ENCODE peak calls at places on chromosomes 4 and X, in nine cellular contexts. C is endodermal cell, I is upper lobe of right lung, Z is HFF-Myc, D is foreskin fibroblast, L is breast epithelium, B is nephron progenitor cell, R is heart left ventricle, H is MCF 10A. E is an unnamed sample.

GRCh38 chr4:113481820-113482219 is 279.7 kb downstream of the CAMK2D start:
- DNase-seq in I (no peak), D (no peak), Z (no peak), L (no peak), H (no peak), B (no peak), R (peak), C (no peak), E (no peak)

GRCh38 chr4:36000941-36001557 is 243.3 kb downstream of the ARAP2 start:
- DNase-seq in R (no peak), I (no peak), D (no peak), Z (no peak), H (peak), L (no peak), B (no peak), C (no peak), E (no peak)

GRCh38 chrX:134287356-134287755 is 50.4 kb downstream of the CCDC160 start:
- DNase-seq in Z (no peak), H (no peak), R (no peak), B (no peak), L (no peak), I (no peak), C (no peak), D (no peak), E (no peak)

GRCh38 chr4:180695851-180696250 is 1547.4 kb upstream of the TENM3 start:
- DNase-seq in B (no peak), R (no peak), I (no peak), D (no peak), L (no peak), C (no peak), Z (no peak), H (peak), E (no peak)

GRCh38 chr4:24164054-24164453 is 274.2 kb upstream of the PPARGC1A start:
- DNase-seq in H (no peak), R (no peak), D (peak), C (no peak), L (no peak), Z (no peak), I (no peak), B (no peak), E (no peak)

GRCh38 chr4:109846395-109847098 is 1.4 kb upstream of the LRIT3 start:
- DNase-seq in L (no peak), Z (no peak), C (peak), I (no peak), D (no peak), H (no peak), R (no peak), B (no peak), E (no peak)

GRCh38 chr4:93327346-93327745 is 501.2 kb upstream of the ATOH1 start:
- DNase-seq in B (no peak), D (no peak), I (no peak), C (no peak), Z (no peak), R (no peak), H (no peak), L (no peak), E (no peak)

GRCh38 chr4:16034010-16034829 is 49.6 kb downstream of the PROM1 start:
- DNase-seq in I (no peak), Z (no peak), C (no peak), H (peak), L (no peak), B (no peak), R (no peak), D (no peak), E (no peak)

GRCh38 chr4:160724063-160724462 is 1439.7 kb downstream of the FSTL5 start:
- DNase-seq in C (no peak), L (no peak), D (no peak), H (no peak), R (no peak), I (no peak), Z (no peak), B (no peak), E (no peak)

GRCh38 chrX:81377329-81377728 is 175.4 kb downstream of the SH3BGRL start:
- DNase-seq in B (no peak), Z (peak), H (peak), D (peak), L (no peak), I (no peak), C (no peak), R (no peak), E (no peak)

GRCh38 chrX:70043685-70044084 is 6.1 kb downstream of the AWAT2 start:
- DNase-seq in H (no peak), R (no peak), C (no peak), I (no peak), L (no peak), B (no peak), Z (no peak), D (no peak), E (no peak)

GRCh38 chrX:2547746-2548145 is 47.0 kb upstream of the DHRSX start:
- DNase-seq in R (no peak), B (no peak), H (no peak), L (no peak), C (no peak), Z (no peak), D (no peak), I (no peak), E (no peak)

GRCh38 chrX:114017086-114017485 is 566.8 kb upstream of the HTR2C start:
- DNase-seq in L (no peak), D (no peak), H (no peak), I (no peak), C (no peak), B (no peak), Z (no peak), R (no peak), E (no peak)

GRCh38 chrX:11899091-11899490 is 141.1 kb downstream of the MSL3 start:
- DNase-seq in R (no peak), C (no peak), D (peak), I (no peak), B (no peak), L (no peak), Z (no peak), H (peak), E (no peak)

GRCh38 chrX:142156567-142156966 is 48.5 kb downstream of the MAGEC2 start:
- DNase-seq in D (no peak), H (no peak), R (no peak), L (no peak), C (peak), I (no peak), B (peak), Z (no peak), E (no peak)

GRCh38 chrX:150203249-150203647 is 159.9 kb upstream of the MAMLD1 start:
- DNase-seq in H (no peak), R (no peak), Z (no peak), I (no peak), B (no peak), C (no peak), L (no peak), D (no peak), E (no peak)

GRCh38 chrX:68365356-68365755 is 67.9 kb downstream of the OPHN1 start:
- DNase-seq in L (no peak), C (no peak), H (no peak), B (no peak), I (no peak), R (no peak), Z (no peak), D (no peak), E (no peak)

GRCh38 chrX:2284601-2285000 is 216.2 kb downstream of the DHRSX start:
- DNase-seq in D (peak), Z (no peak), R (no peak), I (no peak), H (no peak), L (no peak), B (no peak), C (no peak), E (no peak)

GRCh38 chr4:98612318-98613250 is 45.8 kb downstream of the TSPAN5 start:
- DNase-seq in H (no peak), R (no peak), D (no peak), B (no peak), I (no peak), C (peak), L (no peak), Z (no peak), E (no peak)

GRCh38 chrX:129773649-129774458 is 5.9 kb upstream of the SASH3 start:
- DNase-seq in C (no peak), R (no peak), B (no peak), Z (no peak), L (no peak), H (no peak), I (no peak), D (no peak), E (no peak)

GRCh38 chrX:14398725-14399124 is 130.6 kb upstream of the GLRA2 start:
- DNase-seq in H (peak), R (no peak), Z (no peak), B (no peak), L (no peak), D (peak), C (no peak), I (no peak), E (no peak)

GRCh38 chr4:184282251-184282713 is 64.6 kb upstream of the ENPP6 start:
- DNase-seq in L (no peak), D (no peak), C (peak), Z (no peak), H (peak), I (peak), R (no peak), B (no peak), E (no peak)
- TF ChIP-seq CTCF in L (peak), D (no peak), C (peak), Z (no peak), H (no peak), I (peak), R (no peak), B (no peak), E (no peak)

GRCh38 chr4:25939330-25939729 is 25.3 kb downstream of the SMIM20 start:
- DNase-seq in I (no peak), L (no peak), H (no peak), R (no peak), C (no peak), D (no peak), B (no peak), Z (no peak), E (no peak)
- TF ChIP-seq CTCF in I (no peak), L (no peak), H (no peak), R (no peak), C (no peak), D (no peak), B (no peak), Z (peak), E (no peak)

GRCh38 chr4:26715636-26716242 is 131.9 kb downstream of the TBC1D19 start:
- DNase-seq in Z (no peak), D (peak), R (no peak), H (no peak), I (no peak), B (no peak), C (no peak), L (no peak), E (no peak)

GRCh38 chr4:26721685-26722084 is 137.8 kb downstream of the TBC1D19 start:
- DNase-seq in H (no peak), B (no peak), I (no peak), Z (no peak), C (no peak), L (no peak), D (no peak), R (no peak), E (no peak)

GRCh38 chr4:26723216-26723615 is 137.4 kb upstream of the STIM2 start:
- DNase-seq in H (no peak), I (no peak), C (no peak), Z (no peak), R (no peak), L (no peak), D (no peak), B (no peak), E (no peak)

GRCh38 chr4:26717332-26717731 is 133.4 kb downstream of the TBC1D19 start:
- DNase-seq in H (peak), R (no peak), D (peak), B (no peak), Z (peak), I (no peak), C (no peak), L (no peak), E (no peak)

GRCh38 chr4:26719954-26720552 is 136.2 kb downstream of the TBC1D19 start:
- DNase-seq in L (no peak), Z (no peak), I (no peak), R (no peak), H (peak), C (no peak), B (no peak), D (peak), E (no peak)
- TF ChIP-seq CTCF in L (peak), Z (peak), I (peak), R (peak), H (peak), C (peak), B (peak), D (peak), E (no peak)

DNA sequence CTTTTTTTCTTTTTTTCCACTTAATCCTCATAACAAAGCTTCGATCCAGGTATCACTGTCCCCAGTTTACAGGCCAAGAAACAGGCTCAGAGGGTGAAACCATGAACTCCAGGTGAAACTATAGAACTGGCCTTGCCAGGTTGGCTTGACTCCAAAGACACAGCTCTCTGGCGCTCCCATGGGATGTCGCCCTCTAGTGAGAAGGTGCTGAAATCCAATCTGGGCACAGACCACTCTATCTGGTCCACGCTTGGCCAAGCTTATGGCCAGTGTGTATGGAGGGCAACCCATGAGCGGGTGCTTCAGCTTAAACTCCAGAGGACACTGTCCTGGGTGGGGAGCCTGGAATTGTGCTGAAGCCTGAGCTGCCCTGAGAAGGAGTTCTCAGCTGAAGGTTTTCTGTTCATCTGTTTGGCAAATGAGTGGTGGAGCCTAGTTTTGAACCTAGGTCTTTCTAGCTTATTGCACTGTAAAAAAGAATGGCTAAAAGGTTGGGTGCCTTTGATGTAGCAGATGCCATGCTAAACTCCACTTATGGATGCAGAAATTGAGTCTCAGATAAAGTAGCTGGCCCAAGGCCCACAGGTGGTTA is 70.5 kb downstream of the SEL1L3 start:
- DNase-seq in C (peak), R (no peak), D (peak), B (peak), H (peak), Z (no peak), L (no peak), I (no peak), E (no peak)
- TF ChIP-seq CTCF in C (peak), R (peak), D (peak), B (no peak), H (peak), Z (peak), L (no peak), I (peak), E (no peak)

GRCh38 chr4:147809171-147809570 is 77.3 kb downstream of the ARHGAP10 start:
- DNase-seq in L (no peak), I (no peak), H (no peak), R (no peak), B (no peak), Z (no peak), D (no peak), C (no peak), E (no peak)
- TF ChIP-seq CTCF in L (no peak), I (no peak), H (no peak), R (no peak), B (no peak), Z (no peak), D (no peak), C (no peak), E (no peak)

DNA sequence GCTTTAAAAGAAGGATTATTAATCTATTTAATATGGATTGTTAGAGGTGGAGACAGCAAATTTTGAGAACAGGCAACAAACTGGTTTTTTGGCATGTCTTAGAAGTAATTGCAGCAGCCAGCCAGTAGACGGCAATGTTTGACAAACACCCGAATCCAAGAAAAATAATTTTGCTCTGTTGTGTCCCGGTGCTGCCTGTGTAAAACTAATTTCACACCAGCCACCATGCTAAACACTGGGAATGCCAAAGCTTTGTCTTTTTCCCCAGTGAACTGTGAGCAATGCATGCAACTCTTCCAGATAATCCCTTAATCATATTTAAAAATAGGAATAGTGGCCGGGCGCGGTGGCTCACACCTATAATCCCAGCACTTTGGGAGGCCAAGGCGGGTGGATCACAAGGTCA is 25.9 kb downstream of the SMIM31 start:
- DNase-seq in C (peak), B (peak), D (peak), H (peak), I (no peak), Z (peak), L (no peak), R (no peak), E (no peak)
- TF ChIP-seq CTCF in C (peak), B (peak), D (peak), H (peak), I (peak), Z (peak), L (peak), R (peak), E (no peak)

GRCh38 chr4:129422277-129422676 is 326.3 kb downstream of the C4orf33 start:
- DNase-seq in C (no peak), I (no peak), Z (no peak), B (no peak), L (no peak), R (no peak), H (no peak), D (no peak), E (no peak)
- TF ChIP-seq CTCF in C (no peak), I (no peak), Z (no peak), B (no peak), L (no peak), R (no peak), H (no peak), D (no peak), E (no peak)

GRCh38 chr4:80264352-80264647 is 2.2 kb upstream of the FGF5 start:
- DNase-seq in I (no peak), D (no peak), C (peak), B (no peak), R (no peak), H (no peak), L (no peak), Z (no peak), E (no peak)

GRCh38 chr4:80266902-80267380 is 477 bp downstream of the FGF5 start:
- DNase-seq in B (peak), L (no peak), C (no peak), I (no peak), R (no peak), H (no peak), Z (no peak), D (peak), E (no peak)

GRCh38 chr4:80264825-80265224 is 1.6 kb upstream of the FGF5 start:
- DNase-seq in I (no peak), L (no peak), C (no peak), D (peak), B (no peak), H (no peak), Z (no peak), R (no peak), E (no peak)

GRCh38 chr4:80266267-80266901 is at the start of gene FGF5:
- DNase-seq in L (no peak), Z (peak), C (peak), B (peak), R (peak), I (peak), H (peak), D (peak), E (peak)

GRCh38 chr4:80265571-80266266 is 745 bp upstream of the FGF5 start:
- DNase-seq in C (peak), H (peak), I (no peak), Z (no peak), L (no peak), R (no peak), B (peak), D (peak), E (no peak)
- TF ChIP-seq CTCF in C (no peak), H (no peak), I (no peak), Z (no peak), L (no peak), R (no peak), B (no peak), D (no peak), E (no peak)

DNA sequence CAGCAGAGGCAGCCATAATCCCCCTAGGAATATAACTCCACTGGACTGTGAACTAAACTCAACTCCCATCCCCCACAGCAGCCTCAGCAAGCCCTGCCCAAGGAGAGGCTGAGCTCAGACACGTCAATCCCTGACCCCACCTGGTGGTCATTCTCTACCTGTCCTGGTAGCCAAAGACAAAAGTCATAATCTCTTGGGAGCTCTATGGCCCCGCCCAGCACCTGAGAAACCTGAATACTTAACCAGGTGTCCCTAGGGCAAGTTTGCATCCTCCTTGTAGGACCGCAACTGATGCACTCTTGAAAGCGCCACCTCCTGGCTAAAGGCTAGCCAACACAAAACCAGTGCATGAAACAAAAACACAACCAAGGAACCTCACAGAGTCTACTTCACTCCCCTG is 18.4 kb downstream of the CT47B1 start:
- DNase-seq in D (no peak), H (peak), I (no peak), R (no peak), C (peak), Z (no peak), B (no peak), L (no peak), E (no peak)
- TF ChIP-seq CTCF in D (no peak), H (no peak), I (no peak), R (no peak), C (peak), Z (peak), B (no peak), L (no peak), E (no peak)

GRCh38 chrX:45196701-45197100 is 4.0 kb downstream of the DIPK2B start:
- DNase-seq in H (no peak), R (no peak), C (no peak), Z (no peak), D (peak), L (no peak), B (no peak), I (no peak), E (no peak)
- TF ChIP-seq CTCF in H (no peak), R (no peak), C (no peak), Z (no peak), D (no peak), L (no peak), B (no peak), I (no peak), E (no peak)

E was measured in activated B cell treated with CpG ODN at 0.5 μM for 24 hours.